ENCODE peak calls at places on chromosomes 5 and 9, in six cellular contexts. R is glutamatergic neuron; T is Ammon's horn; C is CD4-positive, alpha-beta memory T cell; Y is NCI-H748 treated with DMSO at 0.1 percent for 48 hours; J is stimulated activated CD4-positive, alpha-beta T cell treated with anti-CD3 and anti-CD28 coated beads, Interleukin-1b, Interleukin-23, amount 100 ng/mL, for 1 hour. V is an unnamed sample.
A peak's percentile ranks its signal among the peaks of the same experiment; 100 is the strongest.

GRCh38 chr9:120402741-120403542 is 177.0 kb downstream of the CDK5RAP2 start:
- DNase-seq in R (no peak), T (no peak), C (no peak), Y (no peak), J (no peak), V (no peak)

GRCh38 chr5:171299851-171300250 is 9.2 kb upstream of the TLX3 start:
- DNase-seq in R (no peak), T (no peak), C (no peak), Y (no peak), J (no peak), V (no peak)

GRCh38 chr9:135991771-135992170 is 30.6 kb upstream of the UBAC1 start:
- DNase-seq in R (no peak), T (no peak), C (no peak), Y (no peak), J (no peak), V (no peak)

GRCh38 chr9:129318121-129319075 is 140.3 kb upstream of the IER5L start:
- DNase-seq in R (no peak), T (no peak), C (no peak), Y (no peak), J (no peak), V (no peak)

GRCh38 chr5:137858223-137858916 is 9.3 kb upstream of the MYOT start:
- DNase-seq in R (no peak), T (no peak), C (no peak), Y (no peak), J (no peak), V (no peak)

GRCh38 chr5:127564002-127564769 is 46.7 kb downstream of the PRRC1 start:
- DNase-seq in R (no peak), T (peak; percentile 87), C (peak; percentile 47), Y (peak; percentile 81), J (peak; percentile 4), V (peak; percentile 73)

GRCh38 chr5:135204151-135204600 is 170.1 kb upstream of the PITX1 start:
- DNase-seq in R (no peak), T (no peak), C (no peak), Y (no peak), J (no peak), V (no peak)

GRCh38 chr5:65483474-65484346 is 2.0 kb upstream of the ADAMTS6 start:
- DNase-seq in R (no peak), T (peak; percentile 76), C (peak; percentile 51), Y (peak; percentile 75), J (no peak), V (peak; percentile 62)

GRCh38 chr5:133109655-133110483 is 58.1 kb downstream of the HSPA4 start:
- DNase-seq in R (no peak), T (no peak), C (no peak), Y (no peak), J (no peak), V (peak; percentile 33)

GRCh38 chr5:167233507-167233906 is 1057.9 kb upstream of the WWC1 start:
- DNase-seq in R (no peak), T (no peak), C (no peak), Y (no peak), J (no peak), V (no peak)

GRCh38 chr9:73565833-73566465 is 414.3 kb downstream of the ANXA1 start:
- DNase-seq in R (peak; percentile 27), T (peak; percentile 77), C (no peak), Y (peak; percentile 26), J (no peak), V (peak; percentile 33)

GRCh38 chr5:84430863-84431663 is 46.4 kb upstream of the EDIL3 start:
- DNase-seq in R (no peak), T (peak; percentile 71), C (no peak), Y (no peak), J (no peak), V (no peak)

GRCh38 chr9:79759460-79759859 is 187.7 kb downstream of the TLE4 start:
- DNase-seq in R (no peak), T (no peak), C (no peak), Y (no peak), J (no peak), V (no peak)

GRCh38 chr5:1850324-1851154 is 32.2 kb downstream of the IRX4 start:
- DNase-seq in R (no peak), T (no peak), C (no peak), Y (no peak), J (no peak), V (no peak)

GRCh38 chr9:91659529-91660294 is 236.1 kb upstream of the NFIL3 start:
- DNase-seq in R (peak; percentile 40), T (peak; percentile 22), C (no peak), Y (no peak), J (no peak), V (peak; percentile 9)

GRCh38 chr5:36876965-36877666 is 547 bp downstream of the NIPBL start:
- DNase-seq in R (peak; percentile 67), T (peak; percentile 77), C (peak; percentile 57), Y (peak; percentile 93), J (peak; percentile 35), V (peak; percentile 72)

GRCh38 chr5:122741681-122742080 is 33.2 kb upstream of the SNX2 start:
- DNase-seq in R (no peak), T (peak; percentile 11), C (no peak), Y (no peak), J (no peak), V (no peak)

GRCh38 chr9:105636331-105636730 is 25.9 kb upstream of the TAL2 start:
- DNase-seq in R (no peak), T (no peak), C (no peak), Y (no peak), J (no peak), V (no peak)

GRCh38 chr5:179235416-179236400 is 109.6 kb downstream of the ADAMTS2 start:
- DNase-seq in R (no peak), T (no peak), C (no peak), Y (no peak), J (no peak), V (no peak)

GRCh38 chr5:56164371-56164770 is 68.8 kb downstream of the ANKRD55 start:
- DNase-seq in R (no peak), T (peak; percentile 84), C (no peak), Y (no peak), J (no peak), V (peak; percentile 25)

GRCh38 chr9:80156262-80156661 is 584.5 kb downstream of the TLE4 start:
- DNase-seq in R (no peak), T (no peak), C (no peak), Y (no peak), J (no peak), V (no peak)

GRCh38 chr5:134059758-134060495 is 54.6 kb upstream of the TCF7 start:
- DNase-seq in R (no peak), T (no peak), C (no peak), Y (no peak), J (no peak), V (peak; percentile 36)

GRCh38 chr5:176740131-176740701 is 70.1 kb upstream of the UNC5A start:
- DNase-seq in R (no peak), T (no peak), C (no peak), Y (no peak), J (no peak), V (peak; percentile 46)

GRCh38 chr5:58060971-58061370 is 398.9 kb downstream of the PLK2 start:
- DNase-seq in R (no peak), T (no peak), C (no peak), Y (no peak), J (no peak), V (no peak)

GRCh38 chr9:89350988-89351557 is 32.8 kb downstream of the SECISBP2 start:
- DNase-seq in R (no peak), T (no peak), C (no peak), Y (no peak), J (no peak), V (no peak)

GRCh38 chr5:112201141-112201540 is 217.9 kb downstream of the EPB41L4A start:
- DNase-seq in R (no peak), T (no peak), C (no peak), Y (no peak), J (no peak), V (no peak)

GRCh38 chr5:51518607-51519006 is 135.4 kb downstream of the ISL1 start:
- DNase-seq in R (peak; percentile 12), T (no peak), C (no peak), Y (no peak), J (no peak), V (no peak)

GRCh38 chr9:13942695-13943094 is 371.2 kb downstream of the NFIB start:
- DNase-seq in R (no peak), T (peak; percentile 57), C (no peak), Y (no peak), J (no peak), V (no peak)

GRCh38 chr5:17732351-17732923 is 98.2 kb downstream of the TAF11L14 start:
- DNase-seq in R (no peak), T (peak; percentile 76), C (no peak), Y (no peak), J (no peak), V (no peak)

GRCh38 chr5:10704949-10705621 is 55.9 kb downstream of the DAP start:
- DNase-seq in R (no peak), T (no peak), C (no peak), Y (no peak), J (no peak), V (no peak)

GRCh38 chr5:176409765-176410164 is 6.6 kb downstream of the CLTB start:
- DNase-seq in R (no peak), T (no peak), C (no peak), Y (no peak), J (no peak), V (no peak)

GRCh38 chr5:36777105-36777757 is 99.3 kb upstream of the NIPBL start:
- DNase-seq in R (peak; percentile 37), T (peak; percentile 16), C (no peak), Y (peak; percentile 43), J (no peak), V (peak; percentile 32)

GRCh38 chr5:29795253-29795652 is 1398.2 kb upstream of the CDH6 start:
- DNase-seq in R (no peak), T (no peak), C (no peak), Y (no peak), J (no peak), V (no peak)

GRCh38 chr5:112902561-112902960 is 19.5 kb downstream of the REEP5 start:
- DNase-seq in R (no peak), T (no peak), C (no peak), Y (no peak), J (no peak), V (no peak)

GRCh38 chr5:154706416-154706815 is 48.8 kb upstream of the LARP1 start:
- DNase-seq in R (no peak), T (no peak), C (no peak), Y (no peak), J (no peak), V (no peak)

GRCh38 chr5:179298181-179298993 is 46.9 kb downstream of the ADAMTS2 start:
- DNase-seq in R (no peak), T (no peak), C (no peak), Y (no peak), J (no peak), V (no peak)

GRCh38 chr5:159971514-159971913 is 37.4 kb upstream of the TTC1 start:
- DNase-seq in R (no peak), T (no peak), C (no peak), Y (no peak), J (no peak), V (no peak)

GRCh38 chr5:84290161-84290560 is 94.5 kb downstream of the EDIL3 start:
- DNase-seq in R (no peak), T (peak; percentile 45), C (no peak), Y (no peak), J (no peak), V (no peak)

V was measured in cerebellar cortex.